ENCODE peak calls at places on chromosomes 4 and X, in five cellular contexts. K is lung, I is heart left ventricle, C is choroid plexus epithelial cell, M is brain microvascular endothelial cell. U is an unnamed sample.

GRCh38 chrX:110135618-110136017 is 132.7 kb downstream of the TMEM164 start:
- DNase-seq in K (no peak), I (no peak), C (no peak), M (no peak), U (no peak)

GRCh38 chr4:1608196-1608820 is 75.8 kb downstream of the FAM53A start:
- DNase-seq in K (no peak), I (peak), C (no peak), M (no peak), U (no peak)

GRCh38 chr4:118338981-118339765 is 13.6 kb downstream of the PRSS12 start:
- DNase-seq in K (no peak), I (no peak), C (peak), M (peak), U (no peak)

GRCh38 chr4:47510506-47511143 is 25.6 kb downstream of the ATP10D start:
- DNase-seq in K (no peak), I (no peak), C (peak), M (no peak), U (no peak)

GRCh38 chr4:73735231-73735630 is 5.1 kb upstream of the CXCL8 start:
- DNase-seq in K (no peak), I (no peak), C (peak), M (no peak), U (no peak)

GRCh38 chrX:47093248-47093647 is 15.0 kb downstream of the RGN start:
- DNase-seq in K (no peak), I (no peak), C (peak), M (peak), U (peak)

GRCh38 chr4:123750044-123750443 is 353.4 kb downstream of the SPRY1 start:
- DNase-seq in K (no peak), I (no peak), C (peak), M (peak), U (no peak)

GRCh38 chr4:150045410-150045809 is 32.8 kb upstream of the DCLK2 start:
- DNase-seq in K (no peak), I (no peak), C (no peak), M (no peak), U (no peak)

GRCh38 chr4:108320066-108320465 is 151.3 kb upstream of the LEF1 start:
- DNase-seq in K (no peak), I (no peak), C (no peak), M (no peak), U (no peak)

GRCh38 chrX:117274943-117275342 is 812.2 kb upstream of the CT83 start:
- DNase-seq in K (no peak), I (no peak), C (no peak), M (no peak), U (no peak)

GRCh38 chr4:32884198-32884597 is 2164.0 kb downstream of the PCDH7 start:
- DNase-seq in K (no peak), I (no peak), C (peak), M (no peak), U (no peak)

GRCh38 chr4:143358923-143359694 is 22.4 kb downstream of the GAB1 start:
- DNase-seq in K (peak), I (no peak), C (peak), M (peak), U (peak)

GRCh38 chr4:59380841-59381366 is 1819.2 kb upstream of the ADGRL3 start:
- DNase-seq in K (no peak), I (no peak), C (no peak), M (no peak), U (peak)

GRCh38 chrX:7145454-7145853 is 2.1 kb upstream of the STS start:
- DNase-seq in K (no peak), I (no peak), C (no peak), M (no peak), U (no peak)

GRCh38 chr4:151674804-151675290 is 86.0 kb downstream of the GATB start:
- DNase-seq in K (peak), I (no peak), C (peak), M (no peak), U (peak)

GRCh38 chr4:117085185-117085701 is at the start of gene TRAM1L1:
- DNase-seq in K (peak), I (peak), C (peak), M (peak), U (peak)

GRCh38 chrX:79094075-79094832 is 50.2 kb upstream of the GPR174 start:
- DNase-seq in K (no peak), I (no peak), C (no peak), M (no peak), U (no peak)

GRCh38 chrX:75074475-75074874 is 81.6 kb downstream of the ABCB7 start:
- DNase-seq in K (no peak), I (no peak), C (no peak), M (no peak), U (no peak)
- TF ChIP-seq CTCF in K (no peak), I (no peak), C (no peak), M (no peak), U (no peak)

GRCh38 chr4:114658179-114658578 is 59.6 kb downstream of the UGT8 start:
- DNase-seq in K (no peak), I (no peak), C (no peak), M (no peak), U (no peak)
- TF ChIP-seq CTCF in K (no peak), I (no peak), C (no peak), M (no peak), U (no peak)

GRCh38 chrX:71099736-71100135 is 4.1 kb downstream of the FOXO4 start:
- DNase-seq in K (no peak), I (no peak), C (no peak), M (no peak), U (no peak)

GRCh38 chrX:71102292-71102691 is 4.2 kb downstream of the CXorf65 start:
- DNase-seq in K (no peak), I (no peak), C (no peak), M (no peak), U (no peak)

GRCh38 chrX:71098951-71099506 is 3.4 kb downstream of the FOXO4 start:
- DNase-seq in K (no peak), I (no peak), C (no peak), M (no peak), U (no peak)

GRCh38 chrX:71103110-71103983 is 3.2 kb downstream of the CXorf65 start:
- DNase-seq in K (no peak), I (peak), C (no peak), M (no peak), U (no peak)

GRCh38 chrX:71100581-71101505 is 5.2 kb downstream of the FOXO4 start:
- DNase-seq in K (no peak), I (no peak), C (no peak), M (no peak), U (no peak)
- TF ChIP-seq CTCF in K (no peak), I (no peak), C (no peak), M (no peak), U (no peak)

DNA sequence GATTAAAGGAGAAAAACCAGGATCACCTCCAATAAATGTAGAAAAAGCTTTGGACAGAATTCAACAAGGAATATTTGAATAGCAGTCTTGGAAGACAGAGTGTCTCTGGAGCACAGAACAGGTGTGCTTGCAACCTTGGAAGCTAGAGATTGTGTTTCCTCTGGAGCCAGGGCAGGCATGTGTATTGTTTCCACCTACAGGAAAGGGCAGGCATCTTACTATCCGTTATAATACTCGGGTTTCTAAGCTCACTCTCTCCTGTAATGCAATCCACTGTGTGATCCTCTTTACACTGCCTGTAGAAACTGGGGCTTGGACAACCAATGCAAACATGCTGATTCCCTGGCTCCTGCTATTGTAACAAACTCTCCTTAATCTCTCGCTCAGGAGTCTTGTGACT is 14.4 kb downstream of the CCDC110 start:
- DNase-seq in K (no peak), I (no peak), C (no peak), M (no peak), U (no peak)
- TF ChIP-seq CTCF in K (no peak), I (no peak), C (peak), M (no peak), U (no peak)